ENCODE peak calls at places on chromosome 1, in six cellular contexts. I is A549, O is HCT116, T is K562, K is ovary, G is NB4. L is an unnamed sample.
A peak's percentile ranks its signal among the peaks of the same experiment; 100 is the strongest.

GRCh38 chr1:170063109-170063826 is 11.2 kb downstream of the KIFAP3 start:
- DNase-seq in I (no peak), O (peak; percentile 65), T (peak; percentile 13), K (no peak), G (no peak), L (no peak)

GRCh38 chr1:108830119-108831008 is 26.5 kb downstream of the AKNAD1 start:
- DNase-seq in I (peak; percentile 76), O (peak; percentile 53), T (peak; percentile 74), K (peak; percentile 31), G (peak; percentile 88), L (peak; percentile 80)

GRCh38 chr1:155984341-155984740 is 6.0 kb upstream of the ARHGEF2 start:
- DNase-seq in I (no peak), O (no peak), T (no peak), K (no peak), G (no peak), L (no peak)

GRCh38 chr1:9230869-9231533 is 3.6 kb upstream of the H6PD start:
- DNase-seq in I (no peak), O (no peak), T (no peak), K (no peak), G (no peak), L (no peak)

GRCh38 chr1:21541835-21542234 is 32.6 kb downstream of the ALPL start:
- DNase-seq in I (no peak), O (no peak), T (no peak), K (no peak), G (no peak), L (peak; percentile 50)

GRCh38 chr1:85464497-85465098 is 361 bp downstream of the DDAH1 start:
- DNase-seq in I (peak; percentile 27), O (peak; percentile 15), T (no peak), K (peak; percentile 55), G (no peak), L (peak; percentile 66)

GRCh38 chr1:234602334-234603220 is 7.4 kb downstream of the IRF2BP2 start:
- DNase-seq in I (peak; percentile 81), O (peak; percentile 88), T (peak; percentile 84), K (peak; percentile 48), G (peak; percentile 90), L (no peak)

GRCh38 chr1:236051107-236051885 is 13.6 kb downstream of the NID1 start:
- DNase-seq in I (no peak), O (no peak), T (no peak), K (no peak), G (no peak), L (no peak)

GRCh38 chr1:191519519-191519918 is 638.7 kb upstream of the RGS18 start:
- DNase-seq in I (no peak), O (no peak), T (no peak), K (no peak), G (no peak), L (no peak)

GRCh38 chr1:246837418-246838117 is 94.2 kb downstream of the AHCTF1 start:
- DNase-seq in I (no peak), O (no peak), T (no peak), K (no peak), G (peak; percentile 27), L (no peak)
- TF ChIP-seq POLR2A in I (no peak), O (no peak), T (peak; percentile 30), K (no peak), G (no peak), L (no peak)

DNA sequence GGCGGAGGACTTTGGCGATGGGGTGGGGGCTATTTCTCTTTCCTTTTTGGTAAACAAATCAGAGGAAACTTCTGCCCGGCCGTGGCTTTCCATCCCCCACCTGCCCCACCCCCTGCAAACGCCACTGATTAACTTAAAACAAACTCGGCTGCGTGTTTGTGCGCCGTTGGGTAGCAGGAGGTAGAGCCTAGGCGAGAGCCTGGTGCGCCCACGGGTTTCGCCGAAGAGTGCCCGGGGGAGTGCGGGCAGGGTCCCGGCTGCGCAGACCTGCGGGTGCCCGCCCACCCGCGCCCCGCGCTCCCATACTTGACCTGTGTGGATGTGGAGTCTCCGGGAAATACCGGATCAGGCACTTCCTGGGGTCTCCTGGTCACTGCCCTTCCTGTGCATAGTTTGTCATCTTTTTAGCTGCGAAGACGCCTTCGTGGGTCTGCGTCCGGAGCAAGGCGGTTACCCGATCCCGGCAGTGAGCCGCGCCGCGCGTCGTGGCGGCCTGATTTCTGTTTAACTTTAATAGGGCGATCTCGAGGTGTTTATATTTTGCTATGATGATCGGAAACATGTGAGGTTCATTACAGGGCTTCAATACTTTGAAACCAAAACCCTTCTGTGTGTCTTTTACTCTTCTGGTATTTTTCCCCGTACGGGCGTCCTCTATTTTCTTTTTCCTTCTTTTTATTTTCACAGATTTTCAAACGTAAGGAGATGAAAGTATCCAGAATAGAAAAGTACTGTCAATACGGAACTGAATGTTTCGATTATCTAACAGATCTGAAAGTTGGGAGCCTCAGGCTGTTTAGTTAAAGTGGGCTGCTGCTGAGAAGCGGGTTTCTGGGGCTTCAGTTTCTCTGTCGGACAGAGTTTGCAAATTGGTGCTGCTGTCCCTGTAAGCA is 15.2 kb downstream of the NR5A2 start:
- DNase-seq in I (no peak), O (no peak), T (no peak), K (no peak), G (no peak), L (no peak)
- TF ChIP-seq POLR2A in I (no peak), O (no peak), T (no peak), K (no peak), G (no peak), L (no peak)

GRCh38 chr1:25875154-25875855 is at the start of gene PAQR7:
- DNase-seq in I (peak; percentile 15), O (no peak), T (peak; percentile 92), K (peak; percentile 81), G (peak; percentile 68), L (no peak)
- TF ChIP-seq POLR2A in I (peak; percentile 23), O (peak; percentile 70), T (peak; percentile 70), K (peak; percentile 71), G (no peak), L (peak; percentile 2)

DNA sequence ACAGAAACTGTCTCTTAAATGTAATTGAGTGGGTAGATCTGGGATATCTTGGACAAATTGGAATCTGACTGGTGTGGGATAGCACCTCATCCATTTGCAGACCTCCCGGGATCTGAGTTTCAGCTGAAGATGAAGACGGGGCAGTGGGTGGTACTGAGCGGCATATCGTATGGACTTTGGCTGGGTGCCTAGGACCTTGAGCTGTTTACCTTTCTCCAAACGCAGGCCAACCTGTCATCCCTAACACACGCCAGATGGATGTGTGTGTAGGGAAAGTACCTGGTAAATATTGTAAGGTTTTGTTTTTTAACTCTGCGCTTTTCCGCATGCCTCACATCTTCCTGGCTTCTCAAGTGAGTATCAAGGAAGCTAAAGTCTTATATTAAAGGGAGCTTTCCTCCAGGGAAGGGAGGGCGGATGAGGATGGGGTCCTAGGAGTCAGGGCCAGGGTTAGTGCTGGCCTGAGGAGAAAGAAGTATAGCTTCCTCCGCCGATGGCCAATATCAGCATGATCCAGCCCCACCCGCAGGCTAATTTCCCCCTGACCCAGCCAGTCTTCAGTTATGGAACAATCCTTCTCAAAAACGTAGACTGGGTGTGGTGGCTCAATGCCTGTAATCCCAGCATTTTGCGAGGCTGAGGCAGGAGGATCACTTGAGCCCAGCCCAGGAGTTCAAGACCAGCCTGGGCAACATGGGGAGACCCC is 26.2 kb downstream of the ATP8B2 start:
- DNase-seq in I (no peak), O (no peak), T (no peak), K (no peak), G (no peak), L (no peak)
- TF ChIP-seq POLR2A in I (no peak), O (no peak), T (no peak), K (no peak), G (no peak), L (no peak)

GRCh38 chr1:59146651-59147358 is 150.1 kb upstream of the FGGY start:
- DNase-seq in I (peak; percentile 33), O (no peak), T (no peak), K (peak; percentile 55), G (peak; percentile 61), L (peak; percentile 46)
- TF ChIP-seq POLR2A in I (no peak), O (no peak), T (no peak), K (no peak), G (no peak), L (no peak)